ENCODE peak calls at places on chromosomes 11 and 22, in four cellular contexts. One of them, this sample, is unnamed.

GRCh38 chr11:60985501-60985900 is 14.0 kb downstream of the CD6 start:
- DNase-seq in epithelial cell of esophagus: no peak
- DNase-seq in amniotic stem cell: no peak
- DNase-seq in ACHN: no peak
- DNase-seq in this sample: no peak

GRCh38 chr11:125063429-125064043 is 431 bp downstream of the SLC37A2 start:
- DNase-seq in amniotic stem cell: no peak
- DNase-seq in epithelial cell of esophagus: no peak
- DNase-seq in ACHN: no peak
- DNase-seq in this sample: no peak

GRCh38 chr11:4087551-4087950 is 7.0 kb upstream of the RRM1 start:
- DNase-seq in amniotic stem cell: no peak
- DNase-seq in ACHN: no peak
- DNase-seq in epithelial cell of esophagus: no peak
- DNase-seq in this sample: no peak

GRCh38 chr22:50085211-50085999 is at the start of gene MLC1:
- DNase-seq in epithelial cell of esophagus: peak
- DNase-seq in amniotic stem cell: no peak
- DNase-seq in ACHN: no peak
- DNase-seq in this sample: no peak

GRCh38 chr22:39003165-39003638 is 10.9 kb upstream of the APOBEC3C start:
- DNase-seq in amniotic stem cell: peak
- DNase-seq in epithelial cell of esophagus: peak
- DNase-seq in ACHN: peak
- DNase-seq in this sample: peak

GRCh38 chr11:131465746-131466145 is 95.3 kb downstream of the NTM start:
- DNase-seq in epithelial cell of esophagus: no peak
- DNase-seq in amniotic stem cell: no peak
- DNase-seq in ACHN: no peak
- DNase-seq in this sample: no peak

GRCh38 chr11:1050581-1051355 is 14.2 kb upstream of the MUC6 start:
- DNase-seq in epithelial cell of esophagus: peak
- DNase-seq in ACHN: peak
- DNase-seq in amniotic stem cell: no peak
- DNase-seq in this sample: peak

GRCh38 chr22:40487663-40488249 is 117.4 kb downstream of the SGSM3 start:
- DNase-seq in amniotic stem cell: no peak
- DNase-seq in epithelial cell of esophagus: peak
- DNase-seq in ACHN: peak
- DNase-seq in this sample: peak

GRCh38 chr11:117171007-117171647 is 7.4 kb upstream of the SIDT2 start:
- DNase-seq in ACHN: no peak
- DNase-seq in amniotic stem cell: no peak
- DNase-seq in epithelial cell of esophagus: no peak
- DNase-seq in this sample: no peak

GRCh38 chr11:103608566-103608965 is 427.9 kb upstream of the DDI1 start:
- DNase-seq in epithelial cell of esophagus: peak
- DNase-seq in ACHN: no peak
- DNase-seq in amniotic stem cell: no peak
- DNase-seq in this sample: peak

GRCh38 chr22:40512426-40513136 is 123.9 kb downstream of the MRTFA start:
- DNase-seq in amniotic stem cell: peak
- DNase-seq in epithelial cell of esophagus: peak
- DNase-seq in ACHN: peak
- DNase-seq in this sample: peak

GRCh38 chr22:40396882-40397281 is 26.5 kb downstream of the SGSM3 start:
- DNase-seq in epithelial cell of esophagus: peak
- DNase-seq in amniotic stem cell: peak
- DNase-seq in ACHN: no peak
- DNase-seq in this sample: no peak

GRCh38 chr11:123061403-123062157 is at the start of gene HSPA8:
- DNase-seq in amniotic stem cell: peak
- DNase-seq in ACHN: peak
- DNase-seq in epithelial cell of esophagus: peak
- DNase-seq in this sample: peak

GRCh38 chr11:94754335-94754734 is 13.8 kb upstream of the AMOTL1 start:
- DNase-seq in epithelial cell of esophagus: no peak
- DNase-seq in amniotic stem cell: no peak
- DNase-seq in ACHN: no peak
- DNase-seq in this sample: no peak

GRCh38 chr11:47355283-47356128 is 3.0 kb upstream of the MYBPC3 start:
- DNase-seq in ACHN: peak
- DNase-seq in amniotic stem cell: peak
- DNase-seq in epithelial cell of esophagus: peak
- DNase-seq in this sample: peak

GRCh38 chr11:110311783-110312578 is 15.6 kb upstream of the RDX start:
- DNase-seq in ACHN: no peak
- DNase-seq in amniotic stem cell: peak
- DNase-seq in epithelial cell of esophagus: peak
- DNase-seq in this sample: peak

GRCh38 chr11:114615448-114616361 is 20.1 kb upstream of the NXPE4 start:
- DNase-seq in amniotic stem cell: no peak
- DNase-seq in ACHN: no peak
- DNase-seq in epithelial cell of esophagus: no peak
- DNase-seq in this sample: no peak

GRCh38 chr11:120249279-120250022 is 9.5 kb downstream of the POU2F3 start:
- DNase-seq in amniotic stem cell: no peak
- DNase-seq in epithelial cell of esophagus: no peak
- DNase-seq in ACHN: no peak
- DNase-seq in this sample: no peak

GRCh38 chr22:26573026-26573662 is 16.8 kb downstream of the TPST2 start:
- DNase-seq in ACHN: no peak
- DNase-seq in amniotic stem cell: no peak
- DNase-seq in epithelial cell of esophagus: no peak
- DNase-seq in this sample: no peak

GRCh38 chr22:30500628-30501027 is 4.9 kb downstream of the SEC14L4 start:
- DNase-seq in epithelial cell of esophagus: no peak
- DNase-seq in ACHN: no peak
- DNase-seq in amniotic stem cell: no peak
- DNase-seq in this sample: no peak

GRCh38 chr11:72930011-72930410 is 115.8 kb downstream of the ATG16L2 start:
- DNase-seq in ACHN: no peak
- DNase-seq in amniotic stem cell: no peak
- DNase-seq in epithelial cell of esophagus: peak
- DNase-seq in this sample: peak

GRCh38 chr11:31977343-31977742 is 113.5 kb upstream of the RCN1 start:
- DNase-seq in amniotic stem cell: no peak
- DNase-seq in ACHN: no peak
- DNase-seq in epithelial cell of esophagus: no peak
- DNase-seq in this sample: no peak

GRCh38 chr22:49833340-49834007 is 5.8 kb upstream of the BRD1 start:
- DNase-seq in epithelial cell of esophagus: peak
- DNase-seq in ACHN: no peak
- DNase-seq in amniotic stem cell: no peak
- DNase-seq in this sample: no peak

GRCh38 chr11:9688716-9689511 is 25.0 kb downstream of the SWAP70 start:
- DNase-seq in ACHN: peak
- DNase-seq in amniotic stem cell: no peak
- DNase-seq in epithelial cell of esophagus: peak
- DNase-seq in this sample: peak